ENCODE peak calls at places on chromosomes 3 and 15, in eight cellular contexts. One of them, this sample, is unnamed.

GRCh38 chr3:17006143-17006839 is 121.5 kb downstream of the PLCL2 start:
- DNase-seq in pancreas: no peak
- DNase-seq in thoracic aorta: no peak
- DNase-seq in HCT116: no peak
- DNase-seq in astrocyte of the spinal cord: no peak
- DNase-seq in HFF-Myc: no peak
- DNase-seq in uterus: no peak
- DNase-seq in endodermal cell: no peak
- DNase-seq in this sample: peak

GRCh38 chr3:58237940-58238681 is 519 bp downstream of the ABHD6 start:
- DNase-seq in HFF-Myc: no peak
- DNase-seq in uterus: peak
- DNase-seq in astrocyte of the spinal cord: no peak
- DNase-seq in thoracic aorta: no peak
- DNase-seq in pancreas: peak
- DNase-seq in HCT116: no peak
- DNase-seq in endodermal cell: peak
- DNase-seq in this sample: no peak

GRCh38 chr3:171574556-171575240 is 114.5 kb upstream of the TNIK start:
- DNase-seq in pancreas: no peak
- DNase-seq in uterus: no peak
- DNase-seq in endodermal cell: no peak
- DNase-seq in HCT116: no peak
- DNase-seq in astrocyte of the spinal cord: no peak
- DNase-seq in thoracic aorta: no peak
- DNase-seq in HFF-Myc: no peak
- DNase-seq in this sample: no peak

GRCh38 chr3:73070675-73071575 is 9.5 kb downstream of the EBLN2 start:
- DNase-seq in uterus: no peak
- DNase-seq in endodermal cell: peak
- DNase-seq in HCT116: no peak
- DNase-seq in HFF-Myc: no peak
- DNase-seq in thoracic aorta: no peak
- DNase-seq in astrocyte of the spinal cord: peak
- DNase-seq in pancreas: no peak
- DNase-seq in this sample: no peak

GRCh38 chr3:127224118-127224517 is 31.2 kb downstream of the PRR23E start:
- DNase-seq in HCT116: no peak
- DNase-seq in astrocyte of the spinal cord: no peak
- DNase-seq in endodermal cell: no peak
- DNase-seq in HFF-Myc: no peak
- DNase-seq in uterus: no peak
- DNase-seq in thoracic aorta: no peak
- DNase-seq in pancreas: no peak
- DNase-seq in this sample: no peak

GRCh38 chr3:23241256-23241655 is 38.1 kb downstream of the UBE2E2 start:
- DNase-seq in astrocyte of the spinal cord: no peak
- DNase-seq in thoracic aorta: no peak
- DNase-seq in HFF-Myc: no peak
- DNase-seq in pancreas: no peak
- DNase-seq in endodermal cell: no peak
- DNase-seq in uterus: no peak
- DNase-seq in HCT116: no peak
- DNase-seq in this sample: no peak

GRCh38 chr3:119293761-119294401 is at the start of gene ARHGAP31:
- DNase-seq in uterus: peak
- DNase-seq in pancreas: peak
- DNase-seq in endodermal cell: peak
- DNase-seq in HFF-Myc: no peak
- DNase-seq in thoracic aorta: no peak
- DNase-seq in HCT116: no peak
- DNase-seq in astrocyte of the spinal cord: peak
- DNase-seq in this sample: peak

GRCh38 chr15:84570164-84570692 is 30.6 kb upstream of the ZSCAN2 start:
- DNase-seq in endodermal cell: peak
- DNase-seq in pancreas: peak
- DNase-seq in HFF-Myc: no peak
- DNase-seq in HCT116: no peak
- DNase-seq in uterus: peak
- DNase-seq in thoracic aorta: no peak
- DNase-seq in astrocyte of the spinal cord: peak
- DNase-seq in this sample: peak

GRCh38 chr3:80007522-80007921 is 239.7 kb upstream of the ROBO1 start:
- DNase-seq in HFF-Myc: no peak
- DNase-seq in thoracic aorta: no peak
- DNase-seq in astrocyte of the spinal cord: no peak
- DNase-seq in uterus: no peak
- DNase-seq in pancreas: no peak
- DNase-seq in HCT116: no peak
- DNase-seq in endodermal cell: no peak
- DNase-seq in this sample: no peak

GRCh38 chr15:62141643-62142588 is 23.2 kb downstream of the C2CD4B start:
- DNase-seq in thoracic aorta: no peak
- DNase-seq in pancreas: no peak
- DNase-seq in uterus: no peak
- DNase-seq in HFF-Myc: no peak
- DNase-seq in astrocyte of the spinal cord: no peak
- DNase-seq in HCT116: no peak
- DNase-seq in endodermal cell: no peak
- DNase-seq in this sample: no peak

GRCh38 chr3:177729939-177730700 is 532.8 kb upstream of the TBL1XR1 start:
- DNase-seq in astrocyte of the spinal cord: peak
- DNase-seq in thoracic aorta: no peak
- DNase-seq in pancreas: no peak
- DNase-seq in uterus: peak
- DNase-seq in endodermal cell: no peak
- DNase-seq in HFF-Myc: no peak
- DNase-seq in HCT116: no peak
- DNase-seq in this sample: no peak

DNA sequence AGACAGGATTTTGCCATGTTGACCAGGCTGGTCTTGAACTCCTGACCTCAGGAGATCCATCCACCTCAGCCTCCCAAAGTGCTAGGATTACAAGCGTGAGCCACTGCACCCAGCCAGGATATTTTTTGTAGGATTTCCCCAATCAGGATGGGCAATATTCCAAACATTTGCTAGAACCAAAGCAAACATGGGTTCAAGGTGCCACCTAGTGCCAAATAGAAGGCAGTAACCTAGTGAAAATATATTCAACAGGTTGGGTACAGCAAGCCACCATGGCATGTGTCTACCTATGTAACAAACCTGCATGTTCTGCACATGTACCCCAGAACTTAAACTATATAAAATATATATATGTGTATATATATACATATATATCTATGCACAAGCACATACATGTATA is 185.9 kb upstream of the CADM2 start:
- DNase-seq in pancreas: no peak
- DNase-seq in endodermal cell: no peak
- DNase-seq in HCT116: no peak
- DNase-seq in HFF-Myc: no peak
- DNase-seq in uterus: no peak
- DNase-seq in thoracic aorta: no peak
- DNase-seq in astrocyte of the spinal cord: no peak
- DNase-seq in this sample: no peak
- TF ChIP-seq CTCF in pancreas: no peak
- TF ChIP-seq CTCF in endodermal cell: peak
- TF ChIP-seq CTCF in HCT116: no peak
- TF ChIP-seq CTCF in HFF-Myc: no peak
- TF ChIP-seq CTCF in uterus: no peak
- TF ChIP-seq CTCF in thoracic aorta: no peak
- TF ChIP-seq CTCF in astrocyte of the spinal cord: no peak
- TF ChIP-seq CTCF in this sample: no peak

DNA sequence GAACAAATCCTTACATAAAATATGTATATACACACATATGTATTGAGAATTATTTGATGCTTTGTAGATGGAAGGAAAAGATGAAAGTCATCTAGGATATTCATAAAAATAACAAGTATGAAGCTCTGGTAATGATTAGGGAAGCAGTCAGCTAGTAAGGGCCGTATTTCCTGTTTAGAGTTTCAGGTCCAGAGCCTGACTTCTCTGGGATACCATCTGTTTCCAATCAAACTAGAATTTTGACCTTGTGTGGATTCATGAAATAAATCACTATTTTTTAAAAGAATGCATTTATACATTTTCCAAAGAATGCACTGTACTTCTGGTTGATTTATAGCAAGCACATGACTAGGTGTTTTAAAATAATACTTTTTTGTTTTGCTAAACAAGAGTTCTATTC is 156.1 kb upstream of the CGNL1 start:
- DNase-seq in uterus: no peak
- DNase-seq in thoracic aorta: no peak
- DNase-seq in endodermal cell: no peak
- DNase-seq in HFF-Myc: peak
- DNase-seq in HCT116: no peak
- DNase-seq in pancreas: no peak
- DNase-seq in astrocyte of the spinal cord: peak
- DNase-seq in this sample: no peak
- H3K4me3 ChIP-seq in uterus: no peak
- H3K4me3 ChIP-seq in thoracic aorta: no peak
- H3K4me3 ChIP-seq in endodermal cell: peak
- H3K4me3 ChIP-seq in HFF-Myc: peak
- H3K4me3 ChIP-seq in HCT116: no peak
- H3K4me3 ChIP-seq in pancreas: no peak
- H3K4me3 ChIP-seq in astrocyte of the spinal cord: peak
- H3K4me3 ChIP-seq in this sample: no peak

DNA sequence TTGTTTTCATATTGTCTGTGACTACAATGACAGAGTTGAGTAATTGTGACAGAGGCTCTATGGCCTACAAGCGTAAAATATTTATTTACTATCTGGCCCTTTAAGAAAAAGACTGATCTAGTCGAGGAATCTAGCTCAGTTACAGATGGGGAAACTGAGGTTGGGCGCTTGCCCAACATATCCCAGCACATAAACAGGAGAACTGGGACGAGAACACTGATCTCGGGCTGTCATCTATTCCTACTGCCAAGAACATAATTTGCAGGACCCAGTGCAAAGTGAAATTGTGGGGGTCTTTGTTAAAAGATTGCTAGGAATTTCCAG is 1.9 kb downstream of the FES start:
- DNase-seq in pancreas: no peak
- DNase-seq in HFF-Myc: no peak
- DNase-seq in uterus: no peak
- DNase-seq in thoracic aorta: no peak
- DNase-seq in astrocyte of the spinal cord: no peak
- DNase-seq in HCT116: no peak
- DNase-seq in endodermal cell: no peak
- DNase-seq in this sample: no peak
- TF ChIP-seq CTCF in pancreas: no peak
- TF ChIP-seq CTCF in HFF-Myc: no peak
- TF ChIP-seq CTCF in uterus: no peak
- TF ChIP-seq CTCF in thoracic aorta: peak
- TF ChIP-seq CTCF in astrocyte of the spinal cord: no peak
- TF ChIP-seq CTCF in HCT116: no peak
- TF ChIP-seq CTCF in endodermal cell: peak
- TF ChIP-seq CTCF in this sample: no peak

GRCh38 chr3:87298111-87298718 is 21.8 kb upstream of the POU1F1 start:
- DNase-seq in HCT116: peak
- DNase-seq in astrocyte of the spinal cord: peak
- DNase-seq in endodermal cell: no peak
- DNase-seq in thoracic aorta: no peak
- DNase-seq in HFF-Myc: no peak
- DNase-seq in uterus: no peak
- DNase-seq in pancreas: no peak
- DNase-seq in this sample: peak
- H3K4me3 ChIP-seq in HCT116: no peak
- H3K4me3 ChIP-seq in astrocyte of the spinal cord: no peak
- H3K4me3 ChIP-seq in endodermal cell: no peak
- H3K4me3 ChIP-seq in thoracic aorta: no peak
- H3K4me3 ChIP-seq in HFF-Myc: no peak
- H3K4me3 ChIP-seq in uterus: no peak
- H3K4me3 ChIP-seq in pancreas: no peak
- H3K4me3 ChIP-seq in this sample: no peak

DNA sequence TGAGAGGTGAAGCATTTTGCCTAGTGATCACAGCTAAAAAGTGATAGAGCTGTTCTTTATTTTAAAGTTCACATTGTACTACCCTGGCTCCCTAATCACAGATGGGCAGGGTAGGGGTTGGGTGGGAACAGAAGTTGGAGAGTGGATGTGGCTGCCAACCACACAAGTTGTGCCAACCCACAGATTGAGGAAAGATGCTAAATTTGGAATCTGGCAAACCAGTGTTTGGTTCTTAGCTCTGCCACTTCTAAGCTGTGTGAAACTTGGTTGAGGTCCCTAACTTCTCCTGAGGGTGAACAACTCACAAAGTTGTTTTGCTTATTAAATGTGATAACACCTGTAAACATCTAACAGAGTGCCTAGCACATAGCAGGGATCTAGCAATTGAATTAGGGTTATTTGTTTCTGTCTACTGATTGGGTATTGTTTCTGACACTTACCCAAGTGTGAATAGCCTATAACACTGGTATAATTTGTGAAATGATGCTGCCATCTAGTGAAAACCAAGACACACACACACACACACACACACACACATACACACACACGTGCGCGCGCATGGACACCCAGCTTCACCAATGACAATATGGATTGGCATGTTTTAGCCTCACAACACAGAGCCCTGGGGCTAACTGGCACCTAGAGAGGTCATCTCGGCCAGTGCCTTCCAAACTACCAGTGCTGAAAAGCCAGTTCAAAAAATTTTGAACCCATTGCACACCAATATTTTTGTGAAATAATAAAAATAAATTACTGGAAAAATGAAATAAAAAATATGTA is 25.3 kb downstream of the ADGRG7 start:
- DNase-seq in HFF-Myc: no peak
- DNase-seq in HCT116: peak
- DNase-seq in pancreas: peak
- DNase-seq in endodermal cell: peak
- DNase-seq in uterus: no peak
- DNase-seq in astrocyte of the spinal cord: no peak
- DNase-seq in thoracic aorta: no peak
- DNase-seq in this sample: peak
- TF ChIP-seq CTCF in HFF-Myc: no peak
- TF ChIP-seq CTCF in HCT116: no peak
- TF ChIP-seq CTCF in pancreas: no peak
- TF ChIP-seq CTCF in endodermal cell: no peak
- TF ChIP-seq CTCF in uterus: no peak
- TF ChIP-seq CTCF in astrocyte of the spinal cord: no peak
- TF ChIP-seq CTCF in thoracic aorta: no peak
- TF ChIP-seq CTCF in this sample: peak

DNA sequence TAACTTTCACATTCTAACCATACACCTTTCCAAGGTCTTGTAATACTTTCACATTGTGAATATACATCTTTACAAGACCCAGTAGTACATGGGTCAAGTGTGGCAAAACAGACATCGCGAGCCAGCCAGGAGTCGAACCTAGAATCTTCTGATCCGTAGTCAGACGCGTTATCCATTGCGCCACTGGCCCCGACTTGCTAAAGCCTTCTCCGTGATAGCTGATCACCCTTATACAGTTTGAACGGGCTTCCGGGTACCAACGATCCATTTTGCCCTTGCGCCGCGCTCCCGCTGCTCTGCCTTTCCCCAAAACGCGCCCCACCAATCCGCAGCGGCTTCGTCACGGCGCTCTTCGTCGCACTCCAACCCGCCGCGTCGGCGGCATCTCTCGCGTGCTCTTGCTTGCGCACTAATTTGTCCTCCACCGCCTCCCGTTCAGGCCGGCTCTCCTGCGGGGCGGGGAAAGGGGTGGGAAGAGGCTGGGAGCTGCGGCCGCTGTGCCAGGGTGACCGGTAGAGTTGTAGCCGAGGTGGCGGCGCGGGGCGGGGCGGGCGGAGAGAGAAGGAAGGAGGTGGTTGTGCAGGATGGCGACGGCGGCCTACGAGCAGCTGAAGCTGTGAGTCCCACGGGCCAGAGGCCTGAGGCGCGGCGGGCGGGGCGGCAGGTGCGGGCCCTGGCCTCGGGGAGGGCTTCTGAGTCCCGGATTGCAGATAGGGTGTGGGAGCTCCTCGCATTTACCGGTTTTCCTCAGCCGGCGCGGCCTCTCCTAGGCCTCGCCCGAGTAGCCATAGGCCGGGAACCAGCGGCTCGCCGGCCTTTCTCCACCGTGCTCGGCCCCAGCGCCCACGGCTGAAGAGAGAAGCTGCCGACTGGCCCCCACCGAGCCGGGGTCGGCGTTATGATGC is at the start of gene SACM1L:
- DNase-seq in astrocyte of the spinal cord: peak
- DNase-seq in endodermal cell: peak
- DNase-seq in thoracic aorta: peak
- DNase-seq in HFF-Myc: peak
- DNase-seq in uterus: peak
- DNase-seq in pancreas: peak
- DNase-seq in HCT116: peak
- DNase-seq in this sample: peak
- H3K4me3 ChIP-seq in astrocyte of the spinal cord: peak
- H3K4me3 ChIP-seq in endodermal cell: peak
- H3K4me3 ChIP-seq in thoracic aorta: peak
- H3K4me3 ChIP-seq in HFF-Myc: peak
- H3K4me3 ChIP-seq in uterus: peak
- H3K4me3 ChIP-seq in pancreas: peak
- H3K4me3 ChIP-seq in HCT116: peak
- H3K4me3 ChIP-seq in this sample: peak

This sample was measured in epithelial cell of esophagus.